ENCODE peak calls at places on chromosome 6, in five cellular contexts. One of them, this sample, is unnamed.
A peak's percentile ranks its signal among the peaks of the same experiment; 100 is the strongest.

GRCh38 chr6:108578595-108579038 is 17.9 kb downstream of the FOXO3 start:
- DNase-seq in psoas muscle: no peak
- DNase-seq in left ventricle myocardium inferior: no peak
- DNase-seq in MM.1S: no peak
- DNase-seq in BE2C: no peak
- DNase-seq in this sample: no peak

GRCh38 chr6:134057478-134057877 is 5.1 kb upstream of the SLC2A12 start:
- DNase-seq in MM.1S: no peak
- DNase-seq in BE2C: no peak
- DNase-seq in psoas muscle: no peak
- DNase-seq in left ventricle myocardium inferior: no peak
- DNase-seq in this sample: no peak

GRCh38 chr6:167325766-167326165 is 880 bp downstream of the TTLL2 start:
- DNase-seq in MM.1S: no peak
- DNase-seq in psoas muscle: no peak
- DNase-seq in BE2C: no peak
- DNase-seq in left ventricle myocardium inferior: no peak
- DNase-seq in this sample: no peak

GRCh38 chr6:24988562-24988961 is 52.8 kb upstream of the RIPOR2 start:
- DNase-seq in MM.1S: no peak
- DNase-seq in left ventricle myocardium inferior: no peak
- DNase-seq in psoas muscle: no peak
- DNase-seq in BE2C: no peak
- DNase-seq in this sample: no peak

GRCh38 chr6:64520050-64520449 is 884.4 kb downstream of the PHF3 start:
- DNase-seq in psoas muscle: no peak
- DNase-seq in BE2C: no peak
- DNase-seq in left ventricle myocardium inferior: no peak
- DNase-seq in MM.1S: peak; percentile 38
- DNase-seq in this sample: no peak

GRCh38 chr6:54990001-54990400 is 143.4 kb downstream of the FAM83B start:
- DNase-seq in BE2C: no peak
- DNase-seq in psoas muscle: no peak
- DNase-seq in MM.1S: peak; percentile 33
- DNase-seq in left ventricle myocardium inferior: no peak
- DNase-seq in this sample: no peak

GRCh38 chr6:161031721-161032495 is 40.3 kb downstream of the MAP3K4 start:
- DNase-seq in MM.1S: no peak
- DNase-seq in psoas muscle: no peak
- DNase-seq in left ventricle myocardium inferior: no peak
- DNase-seq in BE2C: no peak
- DNase-seq in this sample: no peak

GRCh38 chr6:151577257-151577656 is 83.4 kb downstream of the CCDC170 start:
- DNase-seq in MM.1S: no peak
- DNase-seq in left ventricle myocardium inferior: no peak
- DNase-seq in BE2C: no peak
- DNase-seq in psoas muscle: no peak
- DNase-seq in this sample: no peak

GRCh38 chr6:80674669-80675068 is 568.2 kb downstream of the BCKDHB start:
- DNase-seq in BE2C: no peak
- DNase-seq in psoas muscle: no peak
- DNase-seq in MM.1S: no peak
- DNase-seq in left ventricle myocardium inferior: no peak
- DNase-seq in this sample: no peak

GRCh38 chr6:163369628-163370365 is 44.7 kb upstream of the QKI start:
- DNase-seq in BE2C: no peak
- DNase-seq in MM.1S: no peak
- DNase-seq in left ventricle myocardium inferior: no peak
- DNase-seq in psoas muscle: no peak
- DNase-seq in this sample: no peak

GRCh38 chr6:162147805-162148204 is 579.8 kb downstream of the PRKN start:
- DNase-seq in left ventricle myocardium inferior: no peak
- DNase-seq in BE2C: no peak
- DNase-seq in psoas muscle: no peak
- DNase-seq in MM.1S: no peak
- DNase-seq in this sample: no peak

GRCh38 chr6:150293019-150293418 is 75.8 kb upstream of the IYD start:
- DNase-seq in MM.1S: no peak
- DNase-seq in BE2C: no peak
- DNase-seq in left ventricle myocardium inferior: no peak
- DNase-seq in psoas muscle: no peak
- DNase-seq in this sample: no peak

GRCh38 chr6:50185006-50185405 is 135.3 kb upstream of the DEFB112 start:
- DNase-seq in MM.1S: no peak
- DNase-seq in BE2C: peak; percentile 4
- DNase-seq in left ventricle myocardium inferior: no peak
- DNase-seq in psoas muscle: no peak
- DNase-seq in this sample: no peak

GRCh38 chr6:155152211-155153076 is 111.4 kb upstream of the CLDN20 start:
- DNase-seq in left ventricle myocardium inferior: no peak
- DNase-seq in psoas muscle: no peak
- DNase-seq in MM.1S: no peak
- DNase-seq in BE2C: peak; percentile 28
- DNase-seq in this sample: no peak

GRCh38 chr6:12051861-12052368 is 39.8 kb downstream of the HIVEP1 start:
- DNase-seq in left ventricle myocardium inferior: no peak
- DNase-seq in psoas muscle: no peak
- DNase-seq in BE2C: no peak
- DNase-seq in MM.1S: peak; percentile 90
- DNase-seq in this sample: no peak

DNA sequence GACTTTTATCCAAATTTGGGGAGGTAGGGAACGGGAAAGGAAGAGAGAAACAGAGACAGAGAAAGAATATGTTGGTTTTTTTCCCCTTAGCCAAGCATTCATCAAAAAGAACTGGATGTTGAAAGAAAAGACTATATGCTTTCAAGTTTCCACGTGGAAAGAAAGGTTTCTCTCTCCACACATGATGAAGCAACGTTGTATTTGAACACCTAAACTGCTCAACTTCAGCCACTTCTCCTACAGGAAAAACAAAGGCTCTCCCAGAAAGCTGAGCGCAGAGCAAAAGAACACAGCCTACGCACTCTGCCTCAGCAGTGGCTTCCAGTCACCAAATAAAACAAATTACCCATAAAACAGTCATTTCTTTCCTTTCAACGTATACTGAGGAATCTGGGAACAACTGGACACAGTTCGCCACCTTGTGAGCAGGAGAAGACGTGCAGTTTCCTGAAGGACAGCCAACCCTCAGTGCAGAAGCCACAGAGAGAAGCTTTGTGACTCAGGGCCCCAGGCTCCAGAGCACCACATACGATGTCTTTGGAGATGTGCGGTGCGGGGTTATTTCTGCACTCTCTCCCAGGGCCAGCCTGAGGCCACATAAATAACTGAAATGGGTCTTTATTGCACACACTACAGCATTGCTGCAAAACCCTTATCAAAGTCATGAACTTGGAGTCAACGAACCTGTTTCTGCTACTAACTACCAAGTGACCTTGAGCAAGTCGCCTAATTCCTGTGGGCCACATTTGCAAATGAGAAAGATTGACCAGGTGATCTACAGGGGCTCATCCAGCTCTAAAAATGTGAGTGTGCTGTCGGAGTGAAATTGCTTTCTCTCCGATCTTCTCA is 10.1 kb downstream of the IL17F start:
- DNase-seq in left ventricle myocardium inferior: no peak
- DNase-seq in MM.1S: peak; percentile 60
- DNase-seq in psoas muscle: no peak
- DNase-seq in BE2C: peak; percentile 53
- DNase-seq in this sample: no peak
- H3K4me3 ChIP-seq in left ventricle myocardium inferior: no peak overlapping the region
- H3K4me3 ChIP-seq in MM.1S: no peak overlapping the region
- H3K4me3 ChIP-seq in psoas muscle: no peak overlapping the region
- H3K4me3 ChIP-seq in BE2C: no peak overlapping the region
- H3K4me3 ChIP-seq in this sample: no peak overlapping the region

GRCh38 chr6:121635355-121635754 is 199.9 kb downstream of the GJA1 start:
- DNase-seq in MM.1S: no peak
- DNase-seq in psoas muscle: no peak
- DNase-seq in left ventricle myocardium inferior: no peak
- DNase-seq in BE2C: no peak
- DNase-seq in this sample: no peak

GRCh38 chr6:121627761-121628160 is 192.3 kb downstream of the GJA1 start:
- DNase-seq in BE2C: no peak
- DNase-seq in psoas muscle: no peak
- DNase-seq in left ventricle myocardium inferior: no peak
- DNase-seq in MM.1S: peak; percentile 15
- DNase-seq in this sample: no peak

GRCh38 chr6:121633309-121633708 is 197.9 kb downstream of the GJA1 start:
- DNase-seq in MM.1S: no peak
- DNase-seq in BE2C: no peak
- DNase-seq in left ventricle myocardium inferior: no peak
- DNase-seq in psoas muscle: no peak
- DNase-seq in this sample: no peak

GRCh38 chr6:121630716-121631115 is 195.3 kb downstream of the GJA1 start:
- DNase-seq in left ventricle myocardium inferior: no peak
- DNase-seq in MM.1S: no peak
- DNase-seq in BE2C: no peak
- DNase-seq in psoas muscle: no peak
- DNase-seq in this sample: no peak
- H3K9me3 ChIP-seq in left ventricle myocardium inferior: peaks cover 42% of the 10 kb centered on the region
- H3K9me3 ChIP-seq in MM.1S: no peaks in the 10 kb centered on the region
- H3K9me3 ChIP-seq in BE2C: no peaks in the 10 kb centered on the region
- H3K9me3 ChIP-seq in psoas muscle: peaks cover 14% of the 10 kb centered on the region
- H3K9me3 ChIP-seq in this sample: peaks cover 29% of the 10 kb centered on the region

GRCh38 chr6:88238901-88239300 is 72.8 kb upstream of the CNR1 start:
- DNase-seq in psoas muscle: no peak
- DNase-seq in left ventricle myocardium inferior: no peak
- DNase-seq in MM.1S: no peak
- DNase-seq in BE2C: no peak
- DNase-seq in this sample: no peak

GRCh38 chr6:88232753-88233152 is 66.6 kb upstream of the CNR1 start:
- DNase-seq in left ventricle myocardium inferior: no peak
- DNase-seq in psoas muscle: no peak
- DNase-seq in MM.1S: no peak
- DNase-seq in BE2C: no peak
- DNase-seq in this sample: no peak

GRCh38 chr6:88236961-88237360 is 70.8 kb upstream of the CNR1 start:
- DNase-seq in MM.1S: no peak
- DNase-seq in psoas muscle: no peak
- DNase-seq in BE2C: no peak
- DNase-seq in left ventricle myocardium inferior: no peak
- DNase-seq in this sample: no peak

DNA sequence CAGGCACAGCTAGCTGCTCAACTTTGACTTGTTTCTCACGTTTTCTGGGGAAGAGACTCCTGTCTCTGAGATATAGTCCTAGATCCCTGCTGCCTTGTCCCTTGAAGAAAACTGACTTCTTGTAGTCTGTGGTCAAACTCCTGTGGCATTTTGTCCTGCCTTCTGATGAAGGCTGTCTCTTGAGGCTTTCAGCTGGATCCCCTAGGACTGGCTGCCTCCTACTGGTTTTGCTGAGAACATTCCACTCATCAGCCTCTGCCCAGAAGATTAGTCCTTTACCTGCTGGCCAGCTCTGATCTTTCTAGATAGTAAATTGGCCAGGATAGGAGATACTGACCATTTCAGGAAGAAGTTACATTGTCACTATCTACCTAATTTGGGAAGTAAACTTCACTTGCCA is 71.9 kb upstream of the CNR1 start:
- DNase-seq in left ventricle myocardium inferior: no peak
- DNase-seq in MM.1S: peak; percentile 66
- DNase-seq in BE2C: no peak
- DNase-seq in psoas muscle: no peak
- DNase-seq in this sample: no peak
- TF ChIP-seq CTCF in left ventricle myocardium inferior: no peak
- TF ChIP-seq CTCF in MM.1S: peak; percentile 75
- TF ChIP-seq CTCF in BE2C: peak; percentile 37
- TF ChIP-seq CTCF in psoas muscle: no peak
- TF ChIP-seq CTCF in this sample: no peak

DNA sequence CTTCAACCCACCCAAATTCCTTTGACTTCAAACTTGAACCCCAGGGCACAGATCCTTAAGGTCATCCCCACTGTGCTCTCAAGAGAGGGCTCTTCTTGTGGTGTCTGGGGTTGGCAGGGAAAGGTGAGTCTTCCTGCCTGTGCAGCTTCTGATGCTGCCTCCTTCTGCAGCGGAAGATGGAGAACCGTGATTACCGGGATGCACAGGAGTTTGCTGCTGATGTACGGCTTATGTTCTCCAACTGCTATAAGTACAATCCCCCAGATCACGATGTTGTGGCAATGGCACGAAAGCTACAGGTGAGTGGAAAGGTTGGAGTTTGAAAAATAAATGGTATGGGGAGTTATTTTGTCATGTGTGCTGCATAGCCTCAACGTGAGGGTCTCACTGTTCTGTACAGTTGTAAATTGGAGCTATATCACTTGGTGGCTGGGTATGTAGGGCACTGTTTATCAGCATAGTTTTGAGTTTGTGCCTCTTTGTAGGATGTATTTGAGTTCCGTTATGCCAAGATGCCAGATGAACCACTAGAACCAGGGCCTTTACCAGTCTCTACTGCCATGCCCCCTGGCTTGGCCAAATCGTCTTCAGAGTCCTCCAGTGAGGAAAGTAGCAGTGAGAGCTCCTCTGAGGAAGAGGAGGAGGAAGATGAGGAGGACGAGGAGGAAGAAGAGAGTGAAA is 9.0 kb downstream of the BRD2 start:
- DNase-seq in MM.1S: no peak
- DNase-seq in BE2C: no peak
- DNase-seq in psoas muscle: no peak
- DNase-seq in left ventricle myocardium inferior: no peak
- DNase-seq in this sample: no peak
- H3K4me3 ChIP-seq in MM.1S: no peak overlapping the region
- H3K4me3 ChIP-seq in BE2C: no peak overlapping the region
- H3K4me3 ChIP-seq in psoas muscle: peak overlapping the region; percentile 79
- H3K4me3 ChIP-seq in left ventricle myocardium inferior: peak overlapping the region; percentile 22
- H3K4me3 ChIP-seq in this sample: no peak overlapping the region

This sample was measured in heart left ventricle.